ENCODE peak calls at places on chromosomes 13 and 19, in four cellular contexts. O is GM12878, V is stomach, J is HCT116. P is an unnamed sample.

GRCh38 chr19:29311391-29311790 is 98.4 kb upstream of the UQCRFS1 start:
- DNase-seq in O (no peak), V (no peak), J (no peak), P (no peak)

GRCh38 chr13:52067237-52067636 is 42.7 kb downstream of the UTP14C start:
- DNase-seq in V (no peak), J (peak), O (no peak), P (no peak)

GRCh38 chr13:48975101-48975925 is at the start of gene FNDC3A:
- DNase-seq in O (no peak), V (peak), J (peak), P (peak)

GRCh38 chr13:114130131-114130707 is 2.2 kb downstream of the RASA3 start:
- DNase-seq in J (no peak), V (no peak), O (no peak), P (no peak)

GRCh38 chr13:114248011-114248410 is 13.3 kb downstream of the CDC16 start:
- DNase-seq in O (no peak), J (no peak), V (no peak), P (no peak)

GRCh38 chr13:95275322-95276118 is 25.7 kb downstream of the ABCC4 start:
- DNase-seq in J (no peak), O (no peak), V (peak), P (no peak)

GRCh38 chr19:33193864-33194362 is at the start of gene LRP3:
- DNase-seq in V (peak), O (no peak), J (no peak), P (peak)

GRCh38 chr19:54282706-54283105 is 1.8 kb upstream of the LILRB2 start:
- DNase-seq in V (no peak), O (no peak), J (no peak), P (no peak)

GRCh38 chr19:55528030-55528801 is 8.7 kb downstream of the SBK2 start:
- DNase-seq in O (no peak), J (no peak), V (no peak), P (no peak)

GRCh38 chr19:32864318-32865007 is 5.1 kb downstream of the SLC7A9 start:
- DNase-seq in J (no peak), V (no peak), O (no peak), P (no peak)

GRCh38 chr19:4057913-4058695 is 8.6 kb downstream of the ZBTB7A start:
- DNase-seq in J (peak), V (peak), O (no peak), P (peak)

GRCh38 chr13:104980571-104980970 is 1554.9 kb downstream of the EFNB2 start:
- DNase-seq in J (no peak), V (no peak), O (no peak), P (no peak)

GRCh38 chr19:46350758-46351159 is 3.9 kb downstream of the PPP5C start:
- DNase-seq in O (peak), J (no peak), V (no peak), P (peak)

GRCh38 chr13:69970521-69970920 is 137.1 kb upstream of the ATXN8OS start:
- DNase-seq in V (no peak), O (no peak), J (no peak), P (peak)

GRCh38 chr19:53254451-53255341 is at the start of gene ZNF677:
- DNase-seq in V (peak), J (no peak), O (no peak), P (peak)
- TF ChIP-seq POLR2AphosphoS5 in V (peak), J (no peak), O (no peak), P (peak)

DNA sequence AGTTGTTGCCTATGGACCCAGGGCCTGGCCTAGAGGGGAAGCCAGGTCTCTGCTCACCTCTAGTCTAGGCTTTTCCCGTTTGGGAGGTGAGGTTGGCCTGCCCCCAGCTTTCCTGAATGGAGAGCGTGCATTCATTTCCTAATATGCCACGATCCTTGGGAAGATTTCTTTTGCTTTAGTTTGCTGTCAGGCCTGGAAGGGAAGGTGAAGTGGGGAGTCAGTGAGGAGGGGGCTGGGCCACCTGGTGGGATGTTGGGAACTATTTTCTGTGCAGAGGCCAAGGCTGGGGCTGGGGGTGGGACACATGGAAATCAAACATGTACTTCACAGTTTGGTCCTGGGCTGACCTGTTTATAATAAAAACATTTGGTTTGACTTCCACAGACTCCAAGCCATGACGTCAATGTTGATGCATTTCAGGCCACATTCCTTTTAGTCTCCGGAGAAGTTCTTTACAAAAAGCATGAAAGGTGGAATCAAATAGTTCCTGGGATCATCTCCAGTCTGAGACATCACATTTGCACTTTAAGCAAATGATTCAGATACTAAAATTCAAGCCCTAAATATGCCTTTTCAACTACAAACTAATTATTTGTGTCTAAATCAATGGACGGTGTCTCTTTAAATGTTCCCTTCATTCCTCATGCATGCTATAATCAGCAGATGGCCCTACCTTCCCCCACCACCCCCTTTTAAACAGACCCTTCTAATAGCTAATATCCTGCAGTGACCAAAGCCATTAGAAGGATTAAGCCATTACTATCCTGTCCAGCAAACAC is 41.5 kb upstream of the MEDAG start:
- DNase-seq in O (no peak), J (no peak), V (no peak), P (peak)
- TF ChIP-seq POLR2AphosphoS5 in O (no peak), J (no peak), V (no peak), P (no peak)

GRCh38 chr19:1412995-1413889 is 5.9 kb downstream of the DAZAP1 start:
- DNase-seq in O (no peak), V (no peak), J (no peak), P (no peak)
- TF ChIP-seq POLR2AphosphoS5 in O (no peak), V (no peak), J (no peak), P (no peak)

DNA sequence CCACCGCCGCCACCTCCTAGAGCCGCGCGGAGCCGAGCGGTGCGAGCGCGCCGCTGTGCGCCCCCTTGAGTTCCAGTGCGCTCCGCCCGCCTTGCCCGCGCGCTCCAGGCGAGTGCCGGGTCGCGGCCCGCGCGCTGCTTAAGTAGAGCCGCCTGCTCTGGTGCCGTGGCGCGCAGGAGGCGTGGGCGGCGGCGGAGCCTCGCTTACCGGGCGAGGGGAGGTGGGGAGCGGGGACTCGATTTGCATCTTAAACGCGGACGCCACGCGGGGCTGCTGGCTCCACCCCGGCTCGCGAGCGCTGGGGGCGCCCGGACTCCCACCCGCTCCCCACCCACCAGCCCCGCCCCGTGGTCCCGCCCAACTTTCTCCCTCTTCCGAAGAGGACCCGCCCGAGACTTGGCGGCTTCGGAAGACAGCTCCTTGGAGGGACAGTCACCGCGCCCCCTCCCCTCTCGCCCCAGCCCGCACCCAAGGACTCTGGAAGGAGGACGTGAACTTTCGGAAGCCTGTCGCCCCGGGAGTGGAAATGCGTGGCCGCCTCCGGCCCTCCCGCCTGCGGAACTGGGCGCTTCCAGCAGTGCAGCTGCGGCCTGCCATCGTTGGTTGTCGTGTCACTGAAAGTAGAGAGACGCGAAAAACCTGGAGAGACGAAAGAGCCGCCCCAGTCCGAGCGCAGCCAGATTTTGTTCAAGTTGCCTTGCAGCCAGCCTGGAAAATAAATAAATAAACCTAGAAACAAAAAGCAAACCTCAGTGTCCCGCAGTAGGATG is at the start of gene KCTD12:
- DNase-seq in J (peak), V (peak), O (no peak), P (peak)
- TF ChIP-seq POLR2AphosphoS5 in J (no peak), V (peak), O (no peak), P (peak)

DNA sequence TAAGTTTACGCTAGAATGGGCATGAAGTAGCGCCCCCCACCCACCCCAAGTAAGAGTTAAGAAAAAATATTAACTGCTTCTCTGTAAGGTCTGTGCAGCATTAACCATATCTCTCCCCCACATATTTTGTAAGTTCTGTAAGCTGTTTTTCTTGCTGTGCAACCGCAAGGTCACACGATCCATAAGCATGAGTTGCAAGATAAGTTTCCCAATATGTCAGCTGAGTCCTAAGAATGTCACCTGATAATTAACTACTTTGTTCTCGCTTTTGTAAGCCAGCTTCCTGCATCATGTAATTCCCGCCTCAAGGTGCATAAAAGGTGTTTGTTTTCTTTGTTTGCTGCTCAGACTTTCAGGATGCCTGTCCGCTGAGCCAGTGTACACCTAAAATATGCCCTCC is 187.0 kb downstream of the MYO16 start:
- DNase-seq in V (no peak), O (no peak), J (no peak), P (no peak)
- TF ChIP-seq POLR2AphosphoS5 in V (no peak), O (no peak), J (no peak), P (no peak)

GRCh38 chr19:35497406-35497805 is 7.1 kb upstream of the KRTDAP start:
- DNase-seq in J (no peak), V (no peak), O (no peak), P (no peak)

GRCh38 chr19:35491838-35492360 is 1.6 kb upstream of the KRTDAP start:
- DNase-seq in J (no peak), O (no peak), V (peak), P (no peak)

GRCh38 chr19:35498220-35498619 is 8.0 kb upstream of the KRTDAP start:
- DNase-seq in J (no peak), O (no peak), V (no peak), P (no peak)

GRCh38 chr19:35493971-35494370 is 3.7 kb upstream of the KRTDAP start:
- DNase-seq in O (no peak), V (no peak), J (no peak), P (no peak)

DNA sequence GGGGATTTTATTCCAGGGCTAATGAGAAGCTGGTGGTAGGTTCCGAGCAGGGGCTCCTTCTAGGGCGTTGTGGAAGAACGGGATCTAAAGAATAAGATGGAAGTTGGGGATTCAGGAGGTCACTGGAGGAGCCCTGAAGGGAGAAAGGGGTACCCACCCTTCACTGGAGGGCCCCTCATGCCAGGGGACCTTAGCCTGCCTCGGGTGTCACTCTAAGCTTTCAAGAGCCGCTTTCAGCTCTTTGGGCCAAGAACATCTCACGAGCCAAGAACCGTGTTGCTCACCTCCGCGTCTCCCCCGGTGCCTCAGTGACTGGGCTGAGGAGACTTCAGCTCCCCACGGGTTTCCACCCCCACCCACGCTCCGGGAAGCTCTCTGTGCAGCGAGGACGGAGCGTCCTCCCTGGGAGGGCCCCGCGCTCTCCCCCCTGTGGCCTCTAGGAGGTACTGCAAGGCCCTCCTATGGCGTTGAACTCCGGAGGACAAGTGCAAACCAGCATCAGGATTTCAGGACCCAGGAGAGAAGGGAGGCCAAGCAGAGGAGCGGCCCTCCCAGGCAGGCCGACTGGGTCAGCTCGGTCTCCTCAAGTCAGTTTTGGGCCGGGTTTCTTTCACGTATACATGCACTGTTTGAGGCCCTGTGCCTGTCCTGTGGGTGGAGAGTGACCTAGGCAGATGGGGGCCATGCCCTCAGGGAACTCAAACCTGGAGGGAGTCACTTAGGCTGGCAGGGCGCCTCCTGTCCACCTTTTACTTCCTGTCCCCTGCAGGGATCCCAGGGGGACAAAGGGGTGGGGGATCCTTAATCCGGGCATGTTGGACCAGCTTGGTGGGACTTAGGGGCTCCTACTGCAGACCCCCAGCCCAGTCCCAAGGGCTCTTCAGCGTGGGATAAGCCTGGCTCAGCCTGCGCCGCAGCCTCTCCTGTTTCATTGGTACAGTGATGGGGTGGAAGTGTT is 5.1 kb upstream of the KRTDAP start:
- DNase-seq in V (peak), O (no peak), J (peak), P (peak)
- TF ChIP-seq POLR2AphosphoS5 in V (no peak), O (no peak), J (peak), P (no peak)

GRCh38 chr19:44662686-44663085 is 8.6 kb upstream of the CEACAM19 start:
- DNase-seq in V (no peak), J (no peak), O (no peak), P (no peak)

GRCh38 chr19:44663996-44664395 is 7.3 kb upstream of the CEACAM19 start:
- DNase-seq in J (no peak), V (no peak), O (no peak), P (no peak)

GRCh38 chr19:44664976-44665375 is 6.3 kb upstream of the CEACAM19 start:
- DNase-seq in V (no peak), O (no peak), J (no peak), P (no peak)

GRCh38 chr19:44668985-44669764 is 2.1 kb upstream of the CEACAM19 start:
- DNase-seq in J (no peak), V (no peak), O (no peak), P (no peak)

GRCh38 chr19:44666852-44667251 is 4.4 kb upstream of the CEACAM19 start:
- DNase-seq in O (no peak), V (no peak), J (no peak), P (no peak)
- TF ChIP-seq POLR2AphosphoS5 in O (no peak), V (no peak), J (no peak), P (no peak)

GRCh38 chr13:99432637-99433542 is 68.4 kb upstream of the TM9SF2 start:
- DNase-seq in V (peak), J (peak), O (peak), P (peak)
- TF ChIP-seq POLR2AphosphoS5 in V (no peak), J (no peak), O (no peak), P (no peak)

DNA sequence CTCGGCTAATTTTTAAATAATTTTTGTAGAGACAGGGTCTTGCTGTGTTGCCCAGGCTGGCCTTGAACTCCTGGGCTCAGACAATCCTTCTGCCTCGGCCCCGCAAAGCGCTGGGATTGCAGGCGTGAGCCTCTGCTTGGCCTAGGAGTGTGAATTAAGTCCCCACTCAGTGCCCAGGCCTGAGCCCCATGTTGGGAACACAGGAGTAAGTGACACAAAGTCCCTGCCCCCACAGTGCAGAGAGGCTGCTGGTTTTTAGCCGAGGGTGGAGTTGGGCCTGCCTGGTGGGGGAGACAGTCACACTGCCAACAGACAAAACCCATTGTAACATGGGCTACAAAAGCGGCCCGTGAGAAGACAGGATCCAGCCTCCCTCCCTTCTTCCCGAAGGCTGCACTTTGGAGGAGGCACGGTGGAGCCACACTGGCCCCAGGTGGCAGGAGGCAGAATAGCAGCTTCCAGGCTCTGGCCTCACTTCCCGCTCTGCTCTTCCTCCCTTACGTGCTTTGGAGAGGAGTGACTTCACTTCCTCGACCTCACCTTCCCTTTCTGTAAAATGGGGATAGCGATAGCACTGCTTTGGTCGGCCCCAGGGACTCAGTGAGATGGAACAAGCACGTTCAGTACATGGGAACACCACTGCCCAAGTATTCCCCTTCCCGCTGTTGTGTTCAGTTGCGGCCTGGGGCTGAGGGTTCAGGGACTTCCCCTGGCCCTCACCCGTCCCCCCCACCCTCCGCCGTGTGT is 15.2 kb upstream of the EHD2 start:
- DNase-seq in V (peak), J (peak), O (peak), P (peak)
- TF ChIP-seq POLR2AphosphoS5 in V (no peak), J (no peak), O (no peak), P (no peak)

P was measured in endothelial cell of umbilical vein.